ENCODE peak calls at places on chromosomes 4 and X, in seven cellular contexts. B is fibroblast of pulmonary artery, O is fibroblast of mammary gland, U is A673, I is foreskin fibroblast, V is mammary epithelial cell, Z is neural crest cell. H is an unnamed sample.

GRCh38 chr4:129515356-129515755 is 419.4 kb downstream of the C4orf33 start:
- DNase-seq in B (peak), O (no peak), U (no peak), I (no peak), V (no peak), Z (no peak), H (no peak)

GRCh38 chrX:72392042-72392441 is 86.3 kb upstream of the CITED1 start:
- DNase-seq in B (no peak), O (no peak), U (no peak), I (no peak), V (no peak), Z (no peak), H (no peak)

GRCh38 chrX:23386726-23387125 is 52.1 kb downstream of the PTCHD1 start:
- DNase-seq in B (no peak), O (no peak), U (no peak), I (no peak), V (no peak), Z (no peak), H (no peak)

GRCh38 chr4:151822331-151822730 is 61.5 kb upstream of the GATB start:
- DNase-seq in B (no peak), O (no peak), U (no peak), I (no peak), V (no peak), Z (no peak), H (no peak)

GRCh38 chrX:15524417-15524816 is 23.8 kb downstream of the BMX start:
- DNase-seq in B (peak), O (no peak), U (peak), I (no peak), V (peak), Z (no peak), H (no peak)

GRCh38 chrX:119692241-119693031 is 532 bp downstream of the SEPTIN6 start:
- DNase-seq in B (peak), O (peak), U (peak), I (peak), V (peak), Z (peak), H (peak)

GRCh38 chr4:105896984-105897760 is 1.9 kb downstream of the NPNT start:
- DNase-seq in B (no peak), O (no peak), U (no peak), I (no peak), V (peak), Z (no peak), H (no peak)

GRCh38 chrX:104972737-104973136 is 247.8 kb downstream of the TEX13A start:
- DNase-seq in B (no peak), O (no peak), U (no peak), I (no peak), V (peak), Z (no peak), H (no peak)

GRCh38 chr4:7282094-7282370 is 89.7 kb downstream of the SORCS2 start:
- DNase-seq in B (no peak), O (no peak), U (no peak), I (no peak), V (peak), Z (no peak), H (no peak)

GRCh38 chrX:48694776-48695523 is 1.6 kb upstream of the SUV39H1 start:
- DNase-seq in B (no peak), O (no peak), U (no peak), I (no peak), V (no peak), Z (no peak), H (no peak)

GRCh38 chr4:5472166-5472565 is 236.2 kb downstream of the EVC2 start:
- DNase-seq in B (no peak), O (no peak), U (no peak), I (no peak), V (no peak), Z (no peak), H (no peak)

GRCh38 chr4:184404047-184404446 is 70.3 kb downstream of the IRF2 start:
- DNase-seq in B (no peak), O (no peak), U (no peak), I (no peak), V (no peak), Z (no peak), H (no peak)

GRCh38 chrX:96474357-96475125 is 210.1 kb upstream of the DIAPH2 start:
- DNase-seq in B (peak), O (peak), U (no peak), I (no peak), V (no peak), Z (no peak), H (peak)

GRCh38 chr4:159282944-159283343 is 180.1 kb downstream of the RAPGEF2 start:
- DNase-seq in B (no peak), O (no peak), U (no peak), I (no peak), V (no peak), Z (no peak), H (no peak)

GRCh38 chr4:38920186-38920585 is 52.6 kb downstream of the FAM114A1 start:
- DNase-seq in B (peak), O (no peak), U (no peak), I (no peak), V (no peak), Z (no peak), H (no peak)

GRCh38 chrX:9269134-9269533 is 195.7 kb upstream of the TBL1X start:
- DNase-seq in B (no peak), O (no peak), U (no peak), I (no peak), V (no peak), Z (no peak), H (no peak)

GRCh38 chr4:76954489-76954888 is 4.9 kb downstream of the SEPTIN11 start:
- DNase-seq in B (no peak), O (no peak), U (no peak), I (no peak), V (no peak), Z (no peak), H (no peak)

GRCh38 chrX:13369541-13370140 is 49.8 kb upstream of the ATXN3L start:
- DNase-seq in B (no peak), O (no peak), U (peak), I (no peak), V (no peak), Z (no peak), H (no peak)

GRCh38 chr4:143071351-143071750 is 113.4 kb upstream of the USP38 start:
- DNase-seq in B (no peak), O (no peak), U (no peak), I (no peak), V (no peak), Z (no peak), H (no peak)

GRCh38 chr4:19309365-19309764 is 942.3 kb upstream of the SLIT2 start:
- DNase-seq in B (peak), O (peak), U (peak), I (peak), V (peak), Z (no peak), H (no peak)
- TF ChIP-seq CTCF in B (peak), O (peak), U (peak), I (peak), V (peak), Z (no peak), H (no peak)

GRCh38 chr4:114178392-114178791 is 198.9 kb upstream of the ARSJ start:
- DNase-seq in B (no peak), O (no peak), U (no peak), I (no peak), V (no peak), Z (no peak), H (no peak)
- TF ChIP-seq CTCF in B (no peak), O (no peak), U (no peak), I (no peak), V (no peak), Z (no peak), H (no peak)

DNA sequence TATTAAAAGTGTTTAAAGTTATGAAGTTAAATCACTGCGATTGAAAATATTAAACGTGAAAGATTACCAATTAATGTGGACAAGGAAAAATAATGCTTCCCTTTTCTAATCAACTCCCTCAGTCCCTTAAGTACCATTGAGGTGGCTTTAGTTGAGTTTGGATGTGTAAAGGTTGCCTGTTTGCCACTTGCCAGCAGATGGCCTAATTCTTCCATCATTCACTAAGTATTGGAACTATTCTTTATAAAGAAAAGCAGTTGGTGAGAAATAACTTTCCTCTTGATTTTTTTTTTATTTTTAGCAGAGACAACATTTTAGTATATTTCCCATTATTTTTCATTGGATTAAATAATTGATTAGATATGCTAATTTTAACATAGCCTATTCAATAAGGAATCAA is 295.9 kb upstream of the TACR3 start:
- DNase-seq in B (peak), O (no peak), U (peak), I (no peak), V (no peak), Z (no peak), H (no peak)
- TF ChIP-seq CTCF in B (no peak), O (no peak), U (peak), I (no peak), V (peak), Z (peak), H (no peak)

GRCh38 chr4:150591904-150592303 is 10.0 kb downstream of the MAB21L2 start:
- DNase-seq in B (no peak), O (no peak), U (no peak), I (no peak), V (no peak), Z (no peak), H (no peak)

GRCh38 chr4:150589174-150589573 is 7.2 kb downstream of the MAB21L2 start:
- DNase-seq in B (no peak), O (no peak), U (no peak), I (no peak), V (no peak), Z (no peak), H (no peak)

GRCh38 chr4:150588341-150588740 is 6.4 kb downstream of the MAB21L2 start:
- DNase-seq in B (no peak), O (no peak), U (no peak), I (no peak), V (no peak), Z (no peak), H (no peak)

GRCh38 chr4:150593996-150594395 is 12.0 kb downstream of the MAB21L2 start:
- DNase-seq in B (peak), O (peak), U (peak), I (no peak), V (no peak), Z (no peak), H (no peak)

GRCh38 chr4:150591284-150591874 is 9.4 kb downstream of the MAB21L2 start:
- DNase-seq in B (no peak), O (no peak), U (no peak), I (no peak), V (no peak), Z (no peak), H (no peak)
- TF ChIP-seq CTCF in B (no peak), O (no peak), U (no peak), I (no peak), V (no peak), Z (no peak), H (no peak)

GRCh38 chrX:46898207-46898606 is 14.0 kb upstream of the JADE3 start:
- DNase-seq in B (no peak), O (no peak), U (no peak), I (no peak), V (no peak), Z (no peak), H (no peak)

GRCh38 chrX:46904626-46905025 is 7.6 kb upstream of the JADE3 start:
- DNase-seq in B (no peak), O (no peak), U (peak), I (no peak), V (no peak), Z (no peak), H (no peak)

GRCh38 chrX:46903458-46904242 is 8.6 kb upstream of the JADE3 start:
- DNase-seq in B (peak), O (peak), U (peak), I (peak), V (peak), Z (peak), H (peak)
- TF ChIP-seq CTCF in B (peak), O (peak), U (peak), I (peak), V (peak), Z (peak), H (peak)

DNA sequence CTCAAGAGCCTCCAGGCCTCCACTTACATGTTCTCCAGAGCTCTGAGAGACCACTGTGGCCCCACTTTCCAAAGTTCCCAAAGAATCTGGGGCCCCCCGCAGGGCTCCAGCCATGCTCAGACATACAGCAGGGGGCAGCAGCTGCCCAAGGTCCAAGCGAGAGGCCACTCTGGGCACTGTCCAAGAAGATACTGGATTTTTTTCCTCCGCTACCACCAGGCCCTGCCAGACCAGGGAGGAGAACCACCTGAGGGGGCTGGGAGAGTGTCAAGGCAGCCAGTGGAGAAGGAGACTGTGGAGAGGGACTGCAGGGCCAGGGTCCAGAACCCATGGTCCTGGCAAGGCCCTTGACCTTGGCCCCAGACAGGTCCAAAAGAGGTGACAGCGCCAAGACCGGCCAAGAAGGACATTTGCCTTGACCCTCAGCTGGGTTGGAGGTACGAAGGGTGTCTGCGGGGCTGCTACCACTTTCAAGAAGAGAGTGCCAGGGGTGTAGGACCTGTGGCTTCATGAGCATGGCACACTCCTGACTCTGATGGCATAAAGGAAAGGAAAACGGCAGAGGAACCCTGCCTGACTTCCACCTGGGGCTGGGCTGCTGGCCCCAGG is 5.3 kb downstream of the EMD start:
- DNase-seq in B (peak), O (peak), U (no peak), I (no peak), V (no peak), Z (no peak), H (no peak)
- TF ChIP-seq CTCF in B (peak), O (peak), U (no peak), I (peak), V (peak), Z (peak), H (no peak)

GRCh38 chr4:124713213-124713592 is 671 bp upstream of the ANKRD50 start:
- DNase-seq in B (peak), O (peak), U (peak), I (peak), V (peak), Z (peak), H (peak)

GRCh38 chr4:124711469-124712416 is 789 bp downstream of the ANKRD50 start:
- DNase-seq in B (peak), O (peak), U (peak), I (peak), V (peak), Z (peak), H (peak)

GRCh38 chr4:124722069-124722468 is 9.5 kb upstream of the ANKRD50 start:
- DNase-seq in B (no peak), O (peak), U (no peak), I (peak), V (peak), Z (no peak), H (no peak)

GRCh38 chr4:124712417-124713212 is at the start of gene ANKRD50:
- DNase-seq in B (peak), O (peak), U (peak), I (peak), V (peak), Z (peak), H (peak)

GRCh38 chr4:124717101-124717500 is 4.6 kb upstream of the ANKRD50 start:
- DNase-seq in B (no peak), O (no peak), U (no peak), I (no peak), V (no peak), Z (no peak), H (no peak)
- TF ChIP-seq CTCF in B (no peak), O (no peak), U (no peak), I (no peak), V (no peak), Z (no peak), H (no peak)

GRCh38 chr4:8886625-8887406 is 15.2 kb upstream of the HMX1 start:
- DNase-seq in B (no peak), O (peak), U (no peak), I (no peak), V (no peak), Z (no peak), H (no peak)
- TF ChIP-seq CTCF in B (peak), O (peak), U (peak), I (peak), V (peak), Z (peak), H (no peak)

DNA sequence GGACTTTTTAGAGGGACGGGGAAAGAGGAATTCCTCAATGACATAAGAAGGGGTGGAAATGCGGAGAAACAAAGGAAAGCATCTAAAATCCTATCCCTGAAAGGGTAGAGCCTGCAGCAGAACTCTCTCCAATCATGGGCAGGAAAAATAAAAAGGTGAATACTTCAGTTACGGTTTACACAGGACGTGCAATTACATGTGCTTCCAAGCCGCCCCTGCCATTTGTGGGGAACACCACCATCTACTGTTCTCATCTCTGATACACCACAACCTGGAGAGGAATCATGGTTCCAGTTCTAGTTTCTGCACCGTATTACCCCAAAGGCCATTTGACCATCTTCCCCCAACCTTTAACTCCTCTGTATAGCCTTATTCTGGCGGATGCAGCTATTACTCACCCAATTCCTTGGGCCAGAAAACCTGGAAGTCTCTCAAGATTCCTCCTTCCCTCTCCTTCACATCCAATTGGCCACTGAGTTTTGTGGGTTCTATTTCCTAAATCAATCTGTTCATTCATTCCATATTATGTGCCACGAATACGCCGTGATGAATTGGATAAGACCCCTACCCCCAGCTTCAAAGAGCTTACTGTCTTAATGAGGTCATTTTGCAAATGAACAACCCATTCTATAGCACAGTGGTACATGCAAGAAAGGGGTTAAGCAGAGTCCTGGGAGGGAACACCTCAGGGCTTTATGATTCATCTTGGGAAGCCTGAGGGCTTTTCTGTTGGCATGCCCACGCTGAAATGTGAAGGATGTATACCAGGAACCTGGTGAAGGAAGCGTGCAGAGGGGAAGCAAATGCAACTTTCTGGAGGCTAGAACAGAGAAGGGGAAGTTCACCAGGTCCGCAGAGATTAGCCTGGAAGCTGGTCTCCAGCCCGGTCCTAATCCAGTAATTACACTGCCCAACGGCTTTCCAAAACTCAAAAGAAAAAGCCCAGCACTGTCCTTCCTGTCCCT is 1.4 kb upstream of the MSL3 start:
- DNase-seq in B (peak), O (peak), U (no peak), I (peak), V (no peak), Z (no peak), H (no peak)
- TF ChIP-seq CTCF in B (no peak), O (no peak), U (no peak), I (no peak), V (peak), Z (no peak), H (no peak)

DNA sequence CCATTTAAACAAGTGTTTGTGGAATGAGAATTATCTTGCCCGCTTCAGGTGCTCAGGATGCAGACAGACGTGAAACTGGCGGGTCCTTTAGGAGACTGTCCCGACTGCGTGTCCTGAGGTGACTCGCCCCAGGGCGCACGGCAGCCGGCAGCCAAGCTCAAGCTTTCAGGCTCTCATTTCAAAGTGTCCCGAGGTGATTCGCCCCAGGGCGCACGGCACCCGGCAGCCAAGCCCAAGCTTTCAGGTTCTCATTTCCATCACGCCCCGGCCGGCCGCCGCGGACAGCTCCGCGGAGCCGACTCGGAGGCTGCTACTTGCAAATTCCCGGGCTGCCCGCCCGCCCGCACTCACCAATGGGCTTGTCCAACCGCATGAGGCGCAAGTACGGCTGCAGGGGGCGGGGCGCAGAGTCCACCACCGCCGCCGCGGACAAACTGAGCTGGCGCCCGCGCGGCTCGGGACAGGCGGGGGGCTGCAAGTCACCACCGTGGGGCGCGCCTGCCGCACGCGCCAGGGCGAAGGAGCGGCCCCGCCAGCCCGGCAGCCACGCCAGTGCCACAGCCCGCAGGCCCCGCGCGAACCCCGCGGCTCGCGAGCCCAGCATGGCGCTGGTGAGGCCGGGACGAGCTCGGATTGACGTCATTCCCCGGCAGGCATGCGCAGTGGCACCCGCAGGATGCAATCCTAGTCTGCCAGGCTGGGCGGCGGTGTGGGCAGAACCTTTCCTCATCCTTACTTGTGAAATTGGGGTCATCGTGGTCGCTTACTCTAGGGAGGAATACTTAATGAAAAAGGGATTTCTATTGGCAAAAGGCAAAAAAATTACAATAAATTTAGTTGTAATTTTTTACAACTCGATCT is at the start of gene COQ2:
- DNase-seq in B (peak), O (peak), U (peak), I (peak), V (peak), Z (peak), H (peak)
- TF ChIP-seq CTCF in B (peak), O (no peak), U (peak), I (no peak), V (peak), Z (peak), H (no peak)

H was measured in Calu3.